ENCODE peak calls at places on chromosome 7, in nine cellular contexts. One of them, this sample, is unnamed.
A peak's percentile ranks its signal among the peaks of the same experiment; 100 is the strongest.

GRCh38 chr7:93146465-93147127 is 1.6 kb downstream of the SAMD9L start:
- DNase-seq in cardiac muscle cell: no peak
- DNase-seq in thoracic aorta: no peak
- DNase-seq in GM23338: no peak
- DNase-seq in CD8-positive, alpha-beta T cell: no peak
- DNase-seq in kidney epithelial cell: no peak
- DNase-seq in left lung: no peak
- DNase-seq in A673: no peak
- DNase-seq in WERI-Rb-1: no peak
- DNase-seq in this sample: no peak

GRCh38 chr7:113487925-113488731 is 369.8 kb upstream of the SMIM30 start:
- DNase-seq in CD8-positive, alpha-beta T cell: no peak
- DNase-seq in thoracic aorta: no peak
- DNase-seq in A673: no peak
- DNase-seq in GM23338: no peak
- DNase-seq in kidney epithelial cell: no peak
- DNase-seq in left lung: peak; percentile 56
- DNase-seq in WERI-Rb-1: no peak
- DNase-seq in cardiac muscle cell: no peak
- DNase-seq in this sample: no peak

GRCh38 chr7:22858640-22859561 is 36.3 kb upstream of the TOMM7 start:
- DNase-seq in kidney epithelial cell: peak; percentile 69
- DNase-seq in CD8-positive, alpha-beta T cell: no peak
- DNase-seq in cardiac muscle cell: no peak
- DNase-seq in WERI-Rb-1: no peak
- DNase-seq in A673: peak; percentile 39
- DNase-seq in left lung: no peak
- DNase-seq in GM23338: no peak
- DNase-seq in thoracic aorta: no peak
- DNase-seq in this sample: peak; percentile 98

GRCh38 chr7:153030976-153031375 is 271.4 kb downstream of the ACTR3B start:
- DNase-seq in WERI-Rb-1: peak; percentile 66
- DNase-seq in left lung: no peak
- DNase-seq in A673: no peak
- DNase-seq in kidney epithelial cell: no peak
- DNase-seq in GM23338: no peak
- DNase-seq in cardiac muscle cell: no peak
- DNase-seq in thoracic aorta: no peak
- DNase-seq in CD8-positive, alpha-beta T cell: no peak
- DNase-seq in this sample: no peak

GRCh38 chr7:95955748-95956147 is 183.4 kb downstream of the DYNC1I1 start:
- DNase-seq in cardiac muscle cell: no peak
- DNase-seq in GM23338: no peak
- DNase-seq in kidney epithelial cell: no peak
- DNase-seq in CD8-positive, alpha-beta T cell: no peak
- DNase-seq in A673: no peak
- DNase-seq in left lung: no peak
- DNase-seq in thoracic aorta: no peak
- DNase-seq in WERI-Rb-1: no peak
- DNase-seq in this sample: no peak

GRCh38 chr7:28407643-28408042 is 4.7 kb upstream of the CREB5 start:
- DNase-seq in A673: no peak
- DNase-seq in CD8-positive, alpha-beta T cell: no peak
- DNase-seq in WERI-Rb-1: no peak
- DNase-seq in GM23338: no peak
- DNase-seq in kidney epithelial cell: no peak
- DNase-seq in cardiac muscle cell: no peak
- DNase-seq in left lung: no peak
- DNase-seq in thoracic aorta: no peak
- DNase-seq in this sample: no peak

GRCh38 chr7:33108591-33108930 is 643 bp downstream of the RP9 start:
- DNase-seq in WERI-Rb-1: peak; percentile 15
- DNase-seq in thoracic aorta: no peak
- DNase-seq in A673: no peak
- DNase-seq in cardiac muscle cell: no peak
- DNase-seq in left lung: no peak
- DNase-seq in kidney epithelial cell: no peak
- DNase-seq in GM23338: peak; percentile 46
- DNase-seq in CD8-positive, alpha-beta T cell: peak; percentile 30
- DNase-seq in this sample: no peak

GRCh38 chr7:116547347-116547746 is 22.5 kb downstream of the CAV1 start:
- DNase-seq in left lung: no peak
- DNase-seq in kidney epithelial cell: no peak
- DNase-seq in cardiac muscle cell: no peak
- DNase-seq in A673: peak; percentile 77
- DNase-seq in thoracic aorta: no peak
- DNase-seq in CD8-positive, alpha-beta T cell: no peak
- DNase-seq in GM23338: no peak
- DNase-seq in WERI-Rb-1: no peak
- DNase-seq in this sample: peak; percentile 81

DNA sequence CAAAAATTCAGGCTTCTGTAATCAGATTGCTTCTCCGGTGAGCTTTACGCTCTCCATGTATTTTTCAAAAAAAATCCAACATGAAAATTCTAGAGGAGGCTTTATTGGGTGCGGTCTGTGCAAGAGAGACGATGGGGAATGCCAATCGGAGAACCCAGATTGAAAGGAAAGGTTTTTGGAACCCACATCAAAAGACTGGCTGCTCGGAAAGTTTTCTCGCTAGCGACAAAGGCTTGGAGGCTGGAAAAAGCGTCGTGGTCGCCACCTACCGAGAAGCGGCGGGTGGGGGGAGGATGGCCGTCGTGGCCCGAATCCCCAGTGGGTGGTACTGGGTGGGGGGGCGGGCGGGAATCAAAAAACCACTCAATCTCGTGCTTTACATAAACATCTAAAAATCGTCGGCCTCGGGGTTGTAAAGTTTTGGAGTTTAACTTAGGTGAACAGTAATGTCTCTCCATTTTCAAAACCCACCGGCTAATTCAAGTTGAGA is 1.1 kb upstream of the GTF2I start:
- DNase-seq in kidney epithelial cell: no peak
- DNase-seq in CD8-positive, alpha-beta T cell: peak; percentile 59
- DNase-seq in WERI-Rb-1: peak; percentile 78
- DNase-seq in left lung: peak; percentile 82
- DNase-seq in thoracic aorta: no peak
- DNase-seq in A673: peak; percentile 66
- DNase-seq in GM23338: peak; percentile 63
- DNase-seq in cardiac muscle cell: peak; percentile 56
- DNase-seq in this sample: no peak
- H3K4me3 ChIP-seq in kidney epithelial cell: peak overlapping the region; percentile 72
- H3K4me3 ChIP-seq in CD8-positive, alpha-beta T cell: peak overlapping the region; percentile 88
- H3K4me3 ChIP-seq in WERI-Rb-1: peak overlapping the region; percentile 60
- H3K4me3 ChIP-seq in left lung: peak overlapping the region; percentile 100
- H3K4me3 ChIP-seq in thoracic aorta: peak overlapping the region; percentile 96
- H3K4me3 ChIP-seq in A673: peak overlapping the region; percentile 100
- H3K4me3 ChIP-seq in GM23338: peak overlapping the region; percentile 75
- H3K4me3 ChIP-seq in cardiac muscle cell: peak overlapping the region; percentile 49
- H3K4me3 ChIP-seq in this sample: peak overlapping the region; percentile 67

DNA sequence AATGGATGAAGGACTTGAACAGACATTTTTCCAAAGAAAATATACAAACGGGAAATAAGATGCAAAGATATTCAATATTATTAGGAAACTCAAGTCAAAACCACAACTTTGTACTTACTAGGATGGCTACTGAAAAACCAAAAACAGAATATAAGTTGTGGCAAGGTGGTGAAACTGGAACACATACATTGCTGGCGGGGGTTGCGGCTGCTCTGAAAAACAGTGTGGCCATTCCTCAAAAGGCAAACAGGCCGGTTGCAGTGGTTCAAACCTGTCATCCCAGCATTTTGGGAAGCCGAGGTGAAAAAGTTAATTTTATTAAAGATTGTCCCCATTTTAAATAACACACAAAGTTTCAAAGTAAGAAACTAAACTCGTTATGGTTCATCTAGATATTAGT is 9.9 kb upstream of the ZNF713 start:
- DNase-seq in left lung: no peak
- DNase-seq in kidney epithelial cell: no peak
- DNase-seq in CD8-positive, alpha-beta T cell: no peak
- DNase-seq in thoracic aorta: no peak
- DNase-seq in GM23338: no peak
- DNase-seq in WERI-Rb-1: no peak
- DNase-seq in A673: no peak
- DNase-seq in cardiac muscle cell: no peak
- DNase-seq in this sample: no peak
- TF ChIP-seq CTCF in left lung: no peak
- TF ChIP-seq CTCF in kidney epithelial cell: no peak
- TF ChIP-seq CTCF in CD8-positive, alpha-beta T cell: no peak
- TF ChIP-seq CTCF in thoracic aorta: no peak
- TF ChIP-seq CTCF in GM23338: no peak
- TF ChIP-seq CTCF in WERI-Rb-1: no peak
- TF ChIP-seq CTCF in A673: no peak
- TF ChIP-seq CTCF in cardiac muscle cell: no peak
- TF ChIP-seq CTCF in this sample: no peak

DNA sequence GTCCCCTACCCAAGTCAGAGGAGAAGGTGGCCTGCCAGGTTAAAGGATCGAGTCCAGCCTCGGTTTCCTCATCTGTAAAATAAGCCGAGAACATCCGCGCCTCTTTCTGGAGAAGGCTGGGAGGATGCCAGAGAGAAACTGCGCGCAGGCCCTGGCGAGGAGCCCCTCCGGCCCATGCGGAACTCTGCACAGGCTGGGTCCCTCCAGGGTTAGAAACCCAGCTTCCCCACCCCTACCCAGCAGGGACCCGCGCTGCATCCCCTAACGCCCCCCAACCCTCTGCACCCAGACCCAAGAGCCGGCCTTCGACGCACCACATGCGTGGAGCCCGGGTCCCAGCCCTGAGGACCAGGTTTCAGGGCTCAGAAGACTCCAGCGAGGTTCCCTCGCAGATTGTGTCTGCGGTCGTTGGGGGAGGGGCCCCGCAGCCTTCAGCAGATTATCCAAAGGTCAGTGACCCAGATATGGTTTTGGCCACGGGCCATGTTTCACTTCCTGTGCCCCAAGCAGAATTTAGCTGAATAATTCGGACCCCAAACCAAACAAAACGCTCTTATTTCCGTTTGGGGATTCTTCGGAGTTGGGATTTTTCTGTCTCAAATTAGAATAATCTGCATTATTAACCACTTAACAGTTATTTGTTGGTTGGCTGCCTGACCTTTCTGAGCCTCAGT is 167.8 kb downstream of the UBE2H start:
- DNase-seq in A673: no peak
- DNase-seq in WERI-Rb-1: no peak
- DNase-seq in kidney epithelial cell: no peak
- DNase-seq in GM23338: peak; percentile 63
- DNase-seq in thoracic aorta: no peak
- DNase-seq in CD8-positive, alpha-beta T cell: no peak
- DNase-seq in cardiac muscle cell: no peak
- DNase-seq in left lung: no peak
- DNase-seq in this sample: no peak
- H3K27me3 ChIP-seq in A673: peaks cover 61% of the 10 kb centered on the region
- H3K27me3 ChIP-seq in WERI-Rb-1: no peaks in the 10 kb centered on the region
- H3K27me3 ChIP-seq in kidney epithelial cell: peaks cover 68% of the 10 kb centered on the region
- H3K27me3 ChIP-seq in GM23338: peaks cover 90% of the 10 kb centered on the region
- H3K27me3 ChIP-seq in thoracic aorta: peaks cover 49% of the 10 kb centered on the region
- H3K27me3 ChIP-seq in CD8-positive, alpha-beta T cell: peaks cover 57% of the 10 kb centered on the region
- H3K27me3 ChIP-seq in cardiac muscle cell: peaks cover 100% of the 10 kb centered on the region
- H3K27me3 ChIP-seq in left lung: peaks cover 73% of the 10 kb centered on the region
- H3K27me3 ChIP-seq in this sample: peaks cover 53% of the 10 kb centered on the region

GRCh38 chr7:44173911-44174693 is 15.1 kb downstream of the GCK start:
- DNase-seq in WERI-Rb-1: no peak
- DNase-seq in thoracic aorta: no peak
- DNase-seq in cardiac muscle cell: no peak
- DNase-seq in A673: no peak
- DNase-seq in left lung: no peak
- DNase-seq in CD8-positive, alpha-beta T cell: no peak
- DNase-seq in GM23338: no peak
- DNase-seq in kidney epithelial cell: no peak
- DNase-seq in this sample: no peak
- H3K4me3 ChIP-seq in WERI-Rb-1: no peak overlapping the region
- H3K4me3 ChIP-seq in thoracic aorta: no peak overlapping the region
- H3K4me3 ChIP-seq in cardiac muscle cell: no peak overlapping the region
- H3K4me3 ChIP-seq in A673: no peak overlapping the region
- H3K4me3 ChIP-seq in left lung: no peak overlapping the region
- H3K4me3 ChIP-seq in CD8-positive, alpha-beta T cell: no peak overlapping the region
- H3K4me3 ChIP-seq in GM23338: no peak overlapping the region
- H3K4me3 ChIP-seq in kidney epithelial cell: no peak overlapping the region
- H3K4me3 ChIP-seq in this sample: no peak overlapping the region

GRCh38 chr7:129264534-129264933 is 39.7 kb downstream of the AHCYL2 start:
- DNase-seq in cardiac muscle cell: no peak
- DNase-seq in kidney epithelial cell: no peak
- DNase-seq in WERI-Rb-1: no peak
- DNase-seq in thoracic aorta: no peak
- DNase-seq in left lung: no peak
- DNase-seq in GM23338: peak; percentile 30
- DNase-seq in CD8-positive, alpha-beta T cell: no peak
- DNase-seq in A673: no peak
- DNase-seq in this sample: no peak

GRCh38 chr7:129263168-129263567 is 38.3 kb downstream of the AHCYL2 start:
- DNase-seq in CD8-positive, alpha-beta T cell: no peak
- DNase-seq in cardiac muscle cell: no peak
- DNase-seq in GM23338: no peak
- DNase-seq in A673: no peak
- DNase-seq in WERI-Rb-1: no peak
- DNase-seq in kidney epithelial cell: no peak
- DNase-seq in left lung: no peak
- DNase-seq in thoracic aorta: no peak
- DNase-seq in this sample: no peak

GRCh38 chr7:129262333-129262732 is 37.5 kb downstream of the AHCYL2 start:
- DNase-seq in kidney epithelial cell: no peak
- DNase-seq in left lung: no peak
- DNase-seq in WERI-Rb-1: no peak
- DNase-seq in CD8-positive, alpha-beta T cell: no peak
- DNase-seq in thoracic aorta: no peak
- DNase-seq in cardiac muscle cell: no peak
- DNase-seq in GM23338: no peak
- DNase-seq in A673: no peak
- DNase-seq in this sample: no peak

GRCh38 chr7:129266181-129266580 is 41.4 kb downstream of the AHCYL2 start:
- DNase-seq in left lung: no peak
- DNase-seq in kidney epithelial cell: no peak
- DNase-seq in GM23338: no peak
- DNase-seq in CD8-positive, alpha-beta T cell: no peak
- DNase-seq in A673: no peak
- DNase-seq in cardiac muscle cell: no peak
- DNase-seq in thoracic aorta: no peak
- DNase-seq in WERI-Rb-1: no peak
- DNase-seq in this sample: no peak

GRCh38 chr7:129265328-129265727 is 40.5 kb downstream of the AHCYL2 start:
- DNase-seq in WERI-Rb-1: no peak
- DNase-seq in kidney epithelial cell: no peak
- DNase-seq in left lung: no peak
- DNase-seq in thoracic aorta: no peak
- DNase-seq in GM23338: no peak
- DNase-seq in cardiac muscle cell: no peak
- DNase-seq in A673: no peak
- DNase-seq in CD8-positive, alpha-beta T cell: no peak
- DNase-seq in this sample: no peak
- TF ChIP-seq CTCF in WERI-Rb-1: no peak
- TF ChIP-seq CTCF in kidney epithelial cell: no peak
- TF ChIP-seq CTCF in left lung: no peak
- TF ChIP-seq CTCF in thoracic aorta: no peak
- TF ChIP-seq CTCF in GM23338: peak; percentile 5
- TF ChIP-seq CTCF in cardiac muscle cell: no peak
- TF ChIP-seq CTCF in A673: no peak
- TF ChIP-seq CTCF in CD8-positive, alpha-beta T cell: no peak
- TF ChIP-seq CTCF in this sample: no peak

This sample was measured in BJ.